ENCODE peak calls at places on chromosomes 2 and 18, in ten cellular contexts. One of them, this sample, is unnamed.

GRCh38 chr18:8375269-8375668 is 234.0 kb upstream of the RAB12 start:
- DNase-seq in AG09309: no peak
- DNase-seq in activated naive CD4-positive, alpha-beta T cell treated with anti-CD3 and anti-CD28 coated beads for 36 hours: no peak
- DNase-seq in sciatic nerve: no peak
- DNase-seq in NCI-H1105: no peak
- DNase-seq in iPS-NIHi11: no peak
- DNase-seq in cardiac septum: no peak
- DNase-seq in CD8-positive, alpha-beta T cell: no peak
- DNase-seq in ovary: no peak
- DNase-seq in GM12865: no peak
- DNase-seq in this sample: no peak

GRCh38 chr2:98736464-98736889 is 5.5 kb upstream of the MGAT4A start:
- DNase-seq in AG09309: no peak
- DNase-seq in activated naive CD4-positive, alpha-beta T cell treated with anti-CD3 and anti-CD28 coated beads for 36 hours: peak
- DNase-seq in sciatic nerve: no peak
- DNase-seq in NCI-H1105: no peak
- DNase-seq in iPS-NIHi11: no peak
- DNase-seq in cardiac septum: no peak
- DNase-seq in CD8-positive, alpha-beta T cell: no peak
- DNase-seq in ovary: no peak
- DNase-seq in GM12865: no peak
- DNase-seq in this sample: no peak

GRCh38 chr2:14492920-14493503 is 139.5 kb upstream of the LRATD1 start:
- DNase-seq in AG09309: peak
- DNase-seq in activated naive CD4-positive, alpha-beta T cell treated with anti-CD3 and anti-CD28 coated beads for 36 hours: no peak
- DNase-seq in sciatic nerve: no peak
- DNase-seq in NCI-H1105: no peak
- DNase-seq in iPS-NIHi11: no peak
- DNase-seq in cardiac septum: no peak
- DNase-seq in CD8-positive, alpha-beta T cell: no peak
- DNase-seq in ovary: no peak
- DNase-seq in GM12865: no peak
- DNase-seq in this sample: no peak

GRCh38 chr2:109124982-109125594 is 3.9 kb upstream of the SH3RF3 start:
- DNase-seq in AG09309: no peak
- DNase-seq in activated naive CD4-positive, alpha-beta T cell treated with anti-CD3 and anti-CD28 coated beads for 36 hours: peak
- DNase-seq in sciatic nerve: peak
- DNase-seq in NCI-H1105: peak
- DNase-seq in iPS-NIHi11: no peak
- DNase-seq in cardiac septum: peak
- DNase-seq in CD8-positive, alpha-beta T cell: peak
- DNase-seq in ovary: no peak
- DNase-seq in GM12865: peak
- DNase-seq in this sample: no peak

GRCh38 chr2:158493458-158493857 is 36.7 kb downstream of the PKP4 start:
- DNase-seq in AG09309: no peak
- DNase-seq in activated naive CD4-positive, alpha-beta T cell treated with anti-CD3 and anti-CD28 coated beads for 36 hours: no peak
- DNase-seq in sciatic nerve: no peak
- DNase-seq in NCI-H1105: no peak
- DNase-seq in iPS-NIHi11: no peak
- DNase-seq in cardiac septum: no peak
- DNase-seq in CD8-positive, alpha-beta T cell: no peak
- DNase-seq in ovary: no peak
- DNase-seq in GM12865: no peak
- DNase-seq in this sample: no peak

GRCh38 chr2:153786016-153786415 is 85.7 kb upstream of the GALNT13 start:
- DNase-seq in AG09309: no peak
- DNase-seq in activated naive CD4-positive, alpha-beta T cell treated with anti-CD3 and anti-CD28 coated beads for 36 hours: no peak
- DNase-seq in sciatic nerve: no peak
- DNase-seq in NCI-H1105: no peak
- DNase-seq in iPS-NIHi11: no peak
- DNase-seq in cardiac septum: no peak
- DNase-seq in CD8-positive, alpha-beta T cell: no peak
- DNase-seq in ovary: no peak
- DNase-seq in GM12865: no peak
- DNase-seq in this sample: no peak

GRCh38 chr2:94759211-94759610 is 112.0 kb upstream of the TEKT4 start:
- DNase-seq in AG09309: no peak
- DNase-seq in activated naive CD4-positive, alpha-beta T cell treated with anti-CD3 and anti-CD28 coated beads for 36 hours: peak
- DNase-seq in sciatic nerve: no peak
- DNase-seq in NCI-H1105: no peak
- DNase-seq in iPS-NIHi11: peak
- DNase-seq in cardiac septum: no peak
- DNase-seq in CD8-positive, alpha-beta T cell: no peak
- DNase-seq in ovary: no peak
- DNase-seq in GM12865: peak
- DNase-seq in this sample: no peak

GRCh38 chr2:121832372-121832771 is 76.9 kb downstream of the TSN start:
- DNase-seq in AG09309: no peak
- DNase-seq in activated naive CD4-positive, alpha-beta T cell treated with anti-CD3 and anti-CD28 coated beads for 36 hours: no peak
- DNase-seq in sciatic nerve: no peak
- DNase-seq in NCI-H1105: no peak
- DNase-seq in iPS-NIHi11: no peak
- DNase-seq in cardiac septum: no peak
- DNase-seq in CD8-positive, alpha-beta T cell: no peak
- DNase-seq in ovary: no peak
- DNase-seq in GM12865: no peak
- DNase-seq in this sample: no peak

GRCh38 chr2:148643421-148643820 is 1.1 kb upstream of the EPC2 start:
- DNase-seq in AG09309: no peak
- DNase-seq in activated naive CD4-positive, alpha-beta T cell treated with anti-CD3 and anti-CD28 coated beads for 36 hours: no peak
- DNase-seq in sciatic nerve: no peak
- DNase-seq in NCI-H1105: no peak
- DNase-seq in iPS-NIHi11: no peak
- DNase-seq in cardiac septum: no peak
- DNase-seq in CD8-positive, alpha-beta T cell: no peak
- DNase-seq in ovary: no peak
- DNase-seq in GM12865: peak
- DNase-seq in this sample: no peak

GRCh38 chr2:40346535-40347354 is 105.1 kb downstream of the SLC8A1 start:
- DNase-seq in AG09309: no peak
- DNase-seq in activated naive CD4-positive, alpha-beta T cell treated with anti-CD3 and anti-CD28 coated beads for 36 hours: no peak
- DNase-seq in sciatic nerve: no peak
- DNase-seq in NCI-H1105: no peak
- DNase-seq in iPS-NIHi11: no peak
- DNase-seq in cardiac septum: no peak
- DNase-seq in CD8-positive, alpha-beta T cell: no peak
- DNase-seq in ovary: no peak
- DNase-seq in GM12865: peak
- DNase-seq in this sample: no peak

GRCh38 chr18:79393626-79394401 is 1.9 kb upstream of the NFATC1 start:
- DNase-seq in AG09309: no peak
- DNase-seq in activated naive CD4-positive, alpha-beta T cell treated with anti-CD3 and anti-CD28 coated beads for 36 hours: peak
- DNase-seq in sciatic nerve: peak
- DNase-seq in NCI-H1105: peak
- DNase-seq in iPS-NIHi11: peak
- DNase-seq in cardiac septum: peak
- DNase-seq in CD8-positive, alpha-beta T cell: peak
- DNase-seq in ovary: peak
- DNase-seq in GM12865: no peak
- DNase-seq in this sample: peak

GRCh38 chr2:86044045-86044444 is 61.6 kb downstream of the POLR1A start:
- DNase-seq in AG09309: no peak
- DNase-seq in activated naive CD4-positive, alpha-beta T cell treated with anti-CD3 and anti-CD28 coated beads for 36 hours: no peak
- DNase-seq in sciatic nerve: peak
- DNase-seq in NCI-H1105: no peak
- DNase-seq in iPS-NIHi11: no peak
- DNase-seq in cardiac septum: peak
- DNase-seq in CD8-positive, alpha-beta T cell: no peak
- DNase-seq in ovary: peak
- DNase-seq in GM12865: no peak
- DNase-seq in this sample: no peak

GRCh38 chr2:186704897-186705296 is 11.0 kb downstream of the FAM171B start:
- DNase-seq in AG09309: no peak
- DNase-seq in activated naive CD4-positive, alpha-beta T cell treated with anti-CD3 and anti-CD28 coated beads for 36 hours: no peak
- DNase-seq in sciatic nerve: no peak
- DNase-seq in NCI-H1105: no peak
- DNase-seq in iPS-NIHi11: no peak
- DNase-seq in cardiac septum: no peak
- DNase-seq in CD8-positive, alpha-beta T cell: no peak
- DNase-seq in ovary: no peak
- DNase-seq in GM12865: no peak
- DNase-seq in this sample: no peak

GRCh38 chr2:24461685-24462084 is 29.4 kb upstream of the NCOA1 start:
- DNase-seq in AG09309: no peak
- DNase-seq in activated naive CD4-positive, alpha-beta T cell treated with anti-CD3 and anti-CD28 coated beads for 36 hours: no peak
- DNase-seq in sciatic nerve: no peak
- DNase-seq in NCI-H1105: no peak
- DNase-seq in iPS-NIHi11: no peak
- DNase-seq in cardiac septum: no peak
- DNase-seq in CD8-positive, alpha-beta T cell: no peak
- DNase-seq in ovary: no peak
- DNase-seq in GM12865: no peak
- DNase-seq in this sample: no peak

GRCh38 chr18:37006742-37007141 is 177.8 kb downstream of the KIAA1328 start:
- DNase-seq in AG09309: no peak
- DNase-seq in activated naive CD4-positive, alpha-beta T cell treated with anti-CD3 and anti-CD28 coated beads for 36 hours: no peak
- DNase-seq in sciatic nerve: no peak
- DNase-seq in NCI-H1105: no peak
- DNase-seq in iPS-NIHi11: no peak
- DNase-seq in cardiac septum: no peak
- DNase-seq in CD8-positive, alpha-beta T cell: no peak
- DNase-seq in ovary: no peak
- DNase-seq in GM12865: peak
- DNase-seq in this sample: no peak

GRCh38 chr2:200399636-200400035 is 93.1 kb downstream of the SPATS2L start:
- DNase-seq in AG09309: no peak
- DNase-seq in activated naive CD4-positive, alpha-beta T cell treated with anti-CD3 and anti-CD28 coated beads for 36 hours: no peak
- DNase-seq in sciatic nerve: no peak
- DNase-seq in NCI-H1105: no peak
- DNase-seq in iPS-NIHi11: no peak
- DNase-seq in cardiac septum: no peak
- DNase-seq in CD8-positive, alpha-beta T cell: no peak
- DNase-seq in ovary: no peak
- DNase-seq in GM12865: no peak
- DNase-seq in this sample: no peak

GRCh38 chr18:79429785-79430281 is 34.1 kb downstream of the NFATC1 start:
- DNase-seq in AG09309: no peak
- DNase-seq in activated naive CD4-positive, alpha-beta T cell treated with anti-CD3 and anti-CD28 coated beads for 36 hours: no peak
- DNase-seq in sciatic nerve: no peak
- DNase-seq in NCI-H1105: no peak
- DNase-seq in iPS-NIHi11: no peak
- DNase-seq in cardiac septum: no peak
- DNase-seq in CD8-positive, alpha-beta T cell: no peak
- DNase-seq in ovary: no peak
- DNase-seq in GM12865: no peak
- DNase-seq in this sample: no peak

This sample was measured in CD4-positive, alpha-beta memory T cell.